ENCODE peak calls at places on chromosomes 3 and 15, in eight cellular contexts. Y is uterus; S is right atrium auricular region; L is right cardiac atrium; R is CD8-positive, alpha-beta memory T cell; M is CD4-positive, CD25-positive, alpha-beta regulatory T cell; X is endothelial cell of umbilical vein; D is heart right ventricle. V is an unnamed sample.

GRCh38 chr3:158659454-158660237 is 12.8 kb downstream of the LXN start:
- DNase-seq in X (peak; percentile 95), D (peak; percentile 58), R (no peak), M (peak; percentile 21), Y (peak; percentile 29), L (peak; percentile 72), S (peak; percentile 71), V (peak; percentile 43)

GRCh38 chr3:7707192-7707591 is 794.4 kb upstream of the LMCD1 start:
- DNase-seq in M (no peak), X (peak; percentile 74), Y (no peak), L (no peak), D (no peak), S (no peak), R (no peak), V (no peak)

GRCh38 chr15:57647791-57648130 is 56.1 kb downstream of the MYZAP start:
- DNase-seq in Y (no peak), D (no peak), S (no peak), M (no peak), L (peak; percentile 62), X (peak; percentile 51), R (no peak), V (peak; percentile 56)

GRCh38 chr3:104596551-104596950 is 770.2 kb upstream of the ALCAM start:
- DNase-seq in Y (no peak), D (no peak), M (no peak), R (no peak), S (no peak), L (no peak), X (peak; percentile 68), V (no peak)

GRCh38 chr15:63434567-63435219 is 53.0 kb upstream of the CA12 start:
- DNase-seq in Y (no peak), M (no peak), R (no peak), D (no peak), L (no peak), S (no peak), X (no peak), V (no peak)

GRCh38 chr3:58048301-58048700 is 40.1 kb downstream of the FLNB start:
- DNase-seq in M (no peak), X (peak; percentile 93), L (peak; percentile 62), S (no peak), Y (no peak), R (no peak), D (peak; percentile 47), V (no peak)

GRCh38 chr3:46504780-46505179 is 7.0 kb downstream of the RTP3 start:
- DNase-seq in M (no peak), X (no peak), D (no peak), Y (no peak), L (no peak), S (no peak), R (no peak), V (no peak)

GRCh38 chr15:77499087-77499765 is 78.5 kb downstream of the HMG20A start:
- DNase-seq in L (no peak), M (no peak), D (no peak), Y (no peak), S (no peak), X (no peak), R (no peak), V (no peak)

GRCh38 chr3:190432216-190432615 is 17.5 kb downstream of the TMEM207 start:
- DNase-seq in X (no peak), M (no peak), S (no peak), L (no peak), Y (no peak), D (no peak), R (no peak), V (no peak)

GRCh38 chr15:72785452-72786243 is 2.1 kb upstream of the ADPGK start:
- DNase-seq in S (no peak), Y (no peak), R (peak; percentile 37), M (no peak), D (no peak), L (peak; percentile 49), X (no peak), V (no peak)

GRCh38 chr15:96565266-96565665 is 234.8 kb downstream of the NR2F2 start:
- DNase-seq in D (no peak), X (no peak), Y (no peak), S (no peak), M (no peak), R (no peak), L (no peak), V (no peak)

GRCh38 chr3:10328460-10329071 is 7.7 kb upstream of the SEC13 start:
- DNase-seq in D (no peak), L (no peak), R (no peak), Y (no peak), X (no peak), M (no peak), S (no peak), V (no peak)

GRCh38 chr3:109336272-109336957 is 931 bp downstream of the DPPA4 start:
- DNase-seq in D (no peak), R (no peak), Y (no peak), L (peak; percentile 51), X (no peak), S (no peak), M (no peak), V (no peak)

GRCh38 chr3:129975332-129976090 is 991 bp downstream of the TRH start:
- DNase-seq in S (no peak), Y (no peak), L (peak; percentile 75), M (no peak), X (no peak), D (no peak), R (no peak), V (no peak)

GRCh38 chr3:150278843-150279341 is 129.2 kb upstream of the TSC22D2 start:
- DNase-seq in D (no peak), R (no peak), S (no peak), M (no peak), L (no peak), X (no peak), Y (no peak), V (no peak)

GRCh38 chr3:135017494-135017893 is 222.4 kb downstream of the EPHB1 start:
- DNase-seq in M (no peak), D (no peak), S (no peak), Y (no peak), L (no peak), X (no peak), R (no peak), V (no peak)

GRCh38 chr15:99275525-99276128 is 24.3 kb downstream of the LRRC28 start:
- DNase-seq in D (no peak), M (no peak), S (no peak), Y (no peak), X (no peak), R (no peak), L (no peak), V (no peak)

GRCh38 chr3:29515451-29515850 is 234.6 kb downstream of the RBMS3 start:
- DNase-seq in R (no peak), D (no peak), S (no peak), X (peak; percentile 70), Y (no peak), M (no peak), L (no peak), V (no peak)

GRCh38 chr15:58510715-58511465 is 79.1 kb downstream of the LIPC start:
- DNase-seq in M (no peak), Y (no peak), S (no peak), R (no peak), D (no peak), X (peak; percentile 44), L (no peak), V (no peak)

GRCh38 chr3:161700998-161701397 is 204.4 kb downstream of the OTOL1 start:
- DNase-seq in S (no peak), L (no peak), M (no peak), X (no peak), R (no peak), D (no peak), Y (no peak), V (no peak)

DNA sequence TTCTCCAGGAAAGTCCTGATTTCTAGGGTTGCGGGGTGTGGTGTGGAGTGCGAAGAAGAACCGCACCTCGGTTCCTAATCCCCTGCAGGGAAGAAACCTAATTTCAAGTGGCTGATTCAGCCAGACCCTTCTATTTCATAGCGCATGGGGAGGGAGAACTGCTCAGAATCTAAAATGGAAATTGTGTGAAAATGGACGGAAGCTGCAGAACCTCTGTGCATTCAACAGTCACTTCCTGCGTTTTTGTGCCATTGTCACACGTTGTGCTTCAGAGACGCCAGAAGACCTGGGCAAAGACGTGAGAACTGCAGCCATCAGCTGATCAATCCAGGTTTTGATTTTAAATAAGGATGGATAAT is 1.2 kb downstream of the SIDT1 start:
- DNase-seq in R (peak; percentile 26), X (no peak), Y (no peak), L (no peak), D (no peak), S (no peak), M (peak; percentile 9), V (no peak)
- H3K27me3 ChIP-seq in R (no peaks in the 10 kb centered on the region), X (peaks cover 44% of the 10 kb centered on the region), Y (peaks cover 6% of the 10 kb centered on the region), L (no peaks in the 10 kb centered on the region), D (peaks cover 48% of the 10 kb centered on the region), S (no peaks in the 10 kb centered on the region), M (no peaks in the 10 kb centered on the region), V (no peaks in the 10 kb centered on the region)

DNA sequence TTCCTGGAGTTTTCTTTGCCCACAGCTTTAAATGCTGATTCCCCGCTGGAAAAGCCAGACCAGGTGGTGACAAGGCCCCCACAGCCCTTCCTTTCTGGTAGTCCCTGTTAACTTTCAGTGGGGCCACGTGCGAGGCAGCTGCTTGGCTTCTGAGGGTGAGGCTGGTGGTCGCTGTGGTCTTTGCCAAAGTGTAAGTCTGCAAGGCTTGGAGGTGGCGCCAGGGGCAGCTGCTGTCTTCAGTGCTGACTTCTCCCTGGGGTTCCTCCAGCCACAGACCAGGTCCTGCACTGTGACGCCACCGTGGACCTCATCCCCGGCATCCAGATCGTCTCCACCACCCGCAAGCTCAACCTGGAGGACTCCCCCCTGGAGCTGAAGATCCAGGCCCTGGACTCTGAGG is 54.2 kb upstream of the TAMM41 start:
- DNase-seq in M (no peak), X (no peak), Y (no peak), L (no peak), R (no peak), D (no peak), S (no peak), V (no peak)
- H3K27ac ChIP-seq in M (no peak overlapping the region), X (no peak overlapping the region), Y (no peak overlapping the region), L (no peak overlapping the region), R (no peak overlapping the region), D (no peak overlapping the region), S (no peak overlapping the region), V (no peak overlapping the region)

DNA sequence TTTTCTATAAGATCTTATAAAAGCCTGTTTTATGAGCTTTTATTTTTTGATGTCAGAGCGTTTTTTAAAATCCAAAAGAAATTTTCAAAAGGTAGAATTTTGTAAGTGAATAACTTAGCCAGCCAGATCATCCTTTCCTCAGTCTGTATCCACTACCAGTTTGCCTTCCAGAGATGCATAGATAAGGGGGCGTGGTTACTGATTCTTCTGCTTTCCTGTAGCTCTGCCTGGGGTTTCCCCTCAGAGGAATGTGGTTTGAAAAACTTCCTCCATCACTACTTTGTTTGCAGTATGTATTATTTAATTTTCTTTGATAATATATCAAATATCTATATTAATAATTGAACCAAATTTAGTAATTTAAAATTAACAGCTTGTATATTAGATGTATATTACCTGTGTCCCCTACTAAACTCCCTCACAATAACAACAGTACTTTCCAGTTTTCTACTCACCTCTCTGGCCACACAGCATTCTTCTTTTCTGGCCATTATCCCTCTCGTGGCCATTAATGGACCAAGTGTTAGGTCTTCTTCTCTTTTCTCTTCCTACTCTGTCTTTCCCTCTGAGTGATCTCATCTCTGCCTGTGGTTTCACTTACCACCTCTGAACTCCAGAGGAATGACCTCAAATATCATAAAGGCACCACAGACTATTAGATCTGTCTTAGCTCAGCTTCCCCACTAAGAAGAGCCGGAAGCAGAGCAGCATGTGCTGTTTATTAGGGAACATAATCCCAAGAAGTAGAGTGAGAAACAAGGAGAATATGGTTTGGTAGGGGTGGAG is 239.7 kb downstream of the UBE2E2 start:
- DNase-seq in R (no peak), S (no peak), Y (no peak), L (no peak), D (no peak), M (no peak), X (no peak), V (no peak)
- H3K27me3 ChIP-seq in R (no peaks in the 10 kb centered on the region), S (no peaks in the 10 kb centered on the region), Y (no peaks in the 10 kb centered on the region), L (no peaks in the 10 kb centered on the region), D (no peaks in the 10 kb centered on the region), M (no peaks in the 10 kb centered on the region), X (no peaks in the 10 kb centered on the region), V (no peaks in the 10 kb centered on the region)

GRCh38 chr3:128442949-128443348 is 23.7 kb downstream of the DNAJB8 start:
- DNase-seq in R (no peak), X (no peak), S (no peak), D (no peak), Y (no peak), M (no peak), L (no peak), V (no peak)
- H3K27ac ChIP-seq in R (no peak overlapping the region), X (no peak overlapping the region), S (no peak overlapping the region), D (no peak overlapping the region), Y (no peak overlapping the region), M (no peak overlapping the region), L (no peak overlapping the region), V (no peak overlapping the region)